ENCODE peak calls at places on chromosome X, in four cellular contexts. One of them, this sample, is unnamed.

GRCh38 chrX:103635436-103635835 is 6.7 kb downstream of the TCEAL1 start:
- DNase-seq in Caco-2: no peak
- DNase-seq in ureter: no peak
- DNase-seq in kidney tubule cell: peak; percentile 22
- DNase-seq in this sample: peak; percentile 45

GRCh38 chrX:43349363-43349762 is 306.7 kb upstream of the MAOA start:
- DNase-seq in Caco-2: peak; percentile 41
- DNase-seq in ureter: no peak
- DNase-seq in kidney tubule cell: peak; percentile 58
- DNase-seq in this sample: peak; percentile 51

GRCh38 chrX:133415276-133416105 is at the start of gene GPC4:
- DNase-seq in kidney tubule cell: peak; percentile 85
- DNase-seq in ureter: peak; percentile 62
- DNase-seq in Caco-2: peak; percentile 31
- DNase-seq in this sample: no peak

GRCh38 chrX:49153467-49153866 is 9.1 kb upstream of the MAGIX start:
- DNase-seq in Caco-2: no peak
- DNase-seq in kidney tubule cell: no peak
- DNase-seq in ureter: no peak
- DNase-seq in this sample: no peak

GRCh38 chrX:43562372-43562771 is 93.7 kb upstream of the MAOA start:
- DNase-seq in Caco-2: no peak
- DNase-seq in ureter: no peak
- DNase-seq in kidney tubule cell: no peak
- DNase-seq in this sample: no peak

GRCh38 chrX:666762-667161 is 36.2 kb downstream of the SHOX start:
- DNase-seq in kidney tubule cell: no peak
- DNase-seq in Caco-2: no peak
- DNase-seq in ureter: no peak
- DNase-seq in this sample: no peak

GRCh38 chrX:104310084-104310483 is 55.4 kb upstream of the ESX1 start:
- DNase-seq in ureter: no peak
- DNase-seq in Caco-2: no peak
- DNase-seq in kidney tubule cell: peak; percentile 36
- DNase-seq in this sample: peak; percentile 45

GRCh38 chrX:88438209-88438608 is 308.8 kb upstream of the CPXCR1 start:
- DNase-seq in Caco-2: no peak
- DNase-seq in kidney tubule cell: no peak
- DNase-seq in ureter: no peak
- DNase-seq in this sample: no peak

GRCh38 chrX:47366051-47366722 is 4.2 kb upstream of the ZNF157 start:
- DNase-seq in ureter: peak; percentile 56
- DNase-seq in Caco-2: no peak
- DNase-seq in kidney tubule cell: peak; percentile 80
- DNase-seq in this sample: peak; percentile 50

GRCh38 chrX:9765072-9765736 is 443 bp downstream of the GPR143 start:
- DNase-seq in ureter: no peak
- DNase-seq in Caco-2: no peak
- DNase-seq in kidney tubule cell: peak; percentile 22
- DNase-seq in this sample: peak; percentile 19

GRCh38 chrX:18668059-18668458 is 3.8 kb downstream of the RS1 start:
- DNase-seq in Caco-2: peak; percentile 40
- DNase-seq in ureter: no peak
- DNase-seq in kidney tubule cell: no peak
- DNase-seq in this sample: no peak

GRCh38 chrX:18640686-18641085 is 31.2 kb downstream of the RS1 start:
- DNase-seq in ureter: no peak
- DNase-seq in Caco-2: peak; percentile 39
- DNase-seq in kidney tubule cell: no peak
- DNase-seq in this sample: no peak

GRCh38 chrX:13689519-13690211 is 737 bp downstream of the RAB9A start:
- DNase-seq in ureter: no peak
- DNase-seq in kidney tubule cell: no peak
- DNase-seq in Caco-2: no peak
- DNase-seq in this sample: peak; percentile 25

GRCh38 chrX:38891641-38892413 is 90.6 kb downstream of the MID1IP1 start:
- DNase-seq in ureter: no peak
- DNase-seq in kidney tubule cell: peak; percentile 43
- DNase-seq in Caco-2: no peak
- DNase-seq in this sample: peak; percentile 18

GRCh38 chrX:139691843-139692505 is 16.0 kb downstream of the MCF2 start:
- DNase-seq in Caco-2: no peak
- DNase-seq in ureter: no peak
- DNase-seq in kidney tubule cell: peak; percentile 9
- DNase-seq in this sample: no peak

GRCh38 chrX:29707088-29707487 is 508.3 kb upstream of the MAGEB2 start:
- DNase-seq in ureter: no peak
- DNase-seq in Caco-2: no peak
- DNase-seq in kidney tubule cell: no peak
- DNase-seq in this sample: no peak

GRCh38 chrX:45859407-45859806 is 658.7 kb upstream of the DIPK2B start:
- DNase-seq in kidney tubule cell: no peak
- DNase-seq in Caco-2: no peak
- DNase-seq in ureter: no peak
- DNase-seq in this sample: no peak

GRCh38 chrX:130566028-130566683 is 164.4 kb downstream of the RBMX2 start:
- DNase-seq in ureter: no peak
- DNase-seq in Caco-2: no peak
- DNase-seq in kidney tubule cell: peak; percentile 30
- DNase-seq in this sample: no peak

GRCh38 chrX:96713303-96713702 is 28.7 kb downstream of the DIAPH2 start:
- DNase-seq in ureter: no peak
- DNase-seq in Caco-2: peak; percentile 32
- DNase-seq in kidney tubule cell: no peak
- DNase-seq in this sample: no peak

GRCh38 chrX:149469406-149469805 is 35.7 kb downstream of the IDS start:
- DNase-seq in ureter: no peak
- DNase-seq in Caco-2: no peak
- DNase-seq in kidney tubule cell: no peak
- DNase-seq in this sample: no peak

GRCh38 chrX:65253817-65254216 is 277.6 kb upstream of the ZC4H2 start:
- DNase-seq in Caco-2: no peak
- DNase-seq in kidney tubule cell: no peak
- DNase-seq in ureter: no peak
- DNase-seq in this sample: no peak

GRCh38 chrX:39542316-39542715 is 555.4 kb downstream of the BCOR start:
- DNase-seq in kidney tubule cell: peak; percentile 30
- DNase-seq in ureter: no peak
- DNase-seq in Caco-2: no peak
- DNase-seq in this sample: no peak

GRCh38 chrX:68634649-68635227 is 12.7 kb upstream of the STARD8 start:
- DNase-seq in ureter: no peak
- DNase-seq in Caco-2: no peak
- DNase-seq in kidney tubule cell: no peak
- DNase-seq in this sample: no peak

GRCh38 chrX:20060961-20061868 is 55.5 kb downstream of the MAP7D2 start:
- DNase-seq in kidney tubule cell: no peak
- DNase-seq in ureter: no peak
- DNase-seq in Caco-2: no peak
- DNase-seq in this sample: no peak

GRCh38 chrX:119512145-119512800 is 44.0 kb downstream of the SLC25A5 start:
- DNase-seq in Caco-2: peak; percentile 80
- DNase-seq in kidney tubule cell: peak; percentile 80
- DNase-seq in ureter: peak; percentile 53
- DNase-seq in this sample: peak; percentile 55

GRCh38 chrX:149628280-149628679 is 3.3 kb downstream of the TMEM185A start:
- DNase-seq in Caco-2: no peak
- DNase-seq in kidney tubule cell: peak; percentile 2
- DNase-seq in ureter: no peak
- DNase-seq in this sample: peak; percentile 91

GRCh38 chrX:8233091-8233490 is 62.0 kb upstream of the VCX2 start:
- DNase-seq in ureter: no peak
- DNase-seq in Caco-2: no peak
- DNase-seq in kidney tubule cell: no peak
- DNase-seq in this sample: no peak

GRCh38 chrX:115952417-115953092 is 218.0 kb upstream of the AGTR2 start:
- DNase-seq in ureter: no peak
- DNase-seq in Caco-2: no peak
- DNase-seq in kidney tubule cell: no peak
- DNase-seq in this sample: no peak

GRCh38 chrX:150897371-150898319 is 823 bp downstream of the CD99L2 start:
- DNase-seq in kidney tubule cell: peak; percentile 15
- DNase-seq in Caco-2: no peak
- DNase-seq in ureter: peak; percentile 45
- DNase-seq in this sample: no peak

GRCh38 chrX:149962859-149963757 is 24.8 kb upstream of the EOLA2 start:
- DNase-seq in kidney tubule cell: peak; percentile 69
- DNase-seq in ureter: no peak
- DNase-seq in Caco-2: peak; percentile 38
- DNase-seq in this sample: peak; percentile 42

This sample was measured in bronchial epithelial cell.